ENCODE peak calls at places on chromosomes 3 and 15, in ten cellular contexts. D is mesendoderm; N is HEK293T; S is Calu3; V is HCT116; T is activated CD4-positive, alpha-beta T cell treated with anti-CD3 and anti-CD28 coated beads for 48 hours; I is ecto neural progenitor cell; R is left ventricle myocardium superior; P is astrocyte; B is neural crest cell. G is an unnamed sample.

GRCh38 chr3:106261396-106261795 is 392.6 kb upstream of the CBLB start:
- DNase-seq in R (no peak), I (no peak), D (no peak), V (no peak), S (no peak), P (peak; percentile 10), T (no peak), B (no peak), N (no peak), G (no peak)

GRCh38 chr3:174937488-174937887 is 78.4 kb downstream of the NAALADL2 start:
- DNase-seq in N (no peak), S (no peak), V (no peak), P (peak; percentile 39), T (no peak), I (no peak), R (no peak), D (no peak), B (no peak), G (no peak)

GRCh38 chr15:50166216-50166615 is 15.8 kb upstream of the SLC27A2 start:
- DNase-seq in S (no peak), R (no peak), D (no peak), B (no peak), P (peak; percentile 88), V (no peak), N (no peak), T (no peak), I (no peak), G (peak; percentile 15)

GRCh38 chr3:93910085-93910484 is 63.6 kb downstream of the PROS1 start:
- DNase-seq in V (no peak), I (no peak), N (no peak), S (no peak), T (no peak), P (peak; percentile 2), D (no peak), R (no peak), B (no peak), G (no peak)

GRCh38 chr3:116770815-116771450 is 61.4 kb downstream of the TUSC7 start:
- DNase-seq in P (peak; percentile 56), V (peak; percentile 54), I (peak; percentile 76), B (peak; percentile 87), R (peak; percentile 20), S (peak; percentile 77), T (peak; percentile 64), D (peak; percentile 89), N (peak; percentile 30), G (peak; percentile 81)

GRCh38 chr15:101795455-101795854 is 7.9 kb upstream of the OR4F6 start:
- DNase-seq in N (no peak), S (no peak), V (no peak), R (no peak), I (no peak), D (no peak), B (no peak), P (peak; percentile 86), T (no peak), G (no peak)

GRCh38 chr3:60142009-60142408 is 1092.2 kb upstream of the CFAP20DC start:
- DNase-seq in S (no peak), V (no peak), B (no peak), P (peak; percentile 33), T (no peak), I (no peak), D (peak; percentile 40), N (no peak), R (no peak), G (no peak)

GRCh38 chr3:122493296-122493695 is 21.4 kb downstream of the KPNA1 start:
- DNase-seq in N (no peak), B (no peak), T (no peak), P (peak; percentile 83), V (no peak), S (no peak), R (no peak), D (no peak), I (no peak), G (no peak)

GRCh38 chr3:176469694-176470205 is 727.5 kb downstream of the TBL1XR1 start:
- DNase-seq in D (peak; percentile 6), T (no peak), P (peak; percentile 57), N (no peak), S (peak; percentile 54), B (no peak), I (no peak), R (no peak), V (peak; percentile 29), G (no peak)

GRCh38 chr15:70830615-70831014 is 23.3 kb downstream of the LARP6 start:
- DNase-seq in V (no peak), I (no peak), N (no peak), B (no peak), S (no peak), R (no peak), P (no peak), D (no peak), T (no peak), G (no peak)

GRCh38 chr3:40975711-40976121 is 223.6 kb upstream of the CTNNB1 start:
- DNase-seq in D (no peak), T (no peak), N (no peak), B (no peak), R (no peak), S (no peak), V (no peak), P (peak; percentile 43), I (no peak), G (no peak)

GRCh38 chr3:78580691-78581090 is 1187.1 kb downstream of the ROBO1 start:
- DNase-seq in S (no peak), B (no peak), T (no peak), D (peak; percentile 30), V (no peak), R (no peak), N (no peak), P (peak; percentile 4), I (no peak), G (no peak)

GRCh38 chr3:169545606-169546005 is 117.9 kb downstream of the MECOM start:
- DNase-seq in B (no peak), P (no peak), T (no peak), I (no peak), R (no peak), D (no peak), V (no peak), S (no peak), N (no peak), G (no peak)